ENCODE peak calls at places on chromosomes 11 and 22, in five cellular contexts. Y, Z, F, A and Q are unnamed samples.

GRCh38 chr22:38802671-38803121 is 8.8 kb upstream of the DNAL4 start:
- DNase-seq in Y (peak; percentile 57), Z (peak; percentile 64), F (no peak), A (peak; percentile 79), Q (no peak)

GRCh38 chr22:17788528-17789378 is 14.5 kb upstream of the BID start:
- DNase-seq in Y (no peak), Z (no peak), F (no peak), A (no peak), Q (no peak)

GRCh38 chr11:12157241-12157661 is 46.9 kb downstream of the MICAL2 start:
- DNase-seq in Y (no peak), Z (no peak), F (no peak), A (no peak), Q (no peak)

GRCh38 chr11:10303558-10304363 is 1.1 kb upstream of the ADM start:
- DNase-seq in Y (no peak), Z (peak; percentile 38), F (peak; percentile 41), A (peak; percentile 55), Q (peak; percentile 42)

GRCh38 chr11:122234257-122234656 is 118.2 kb upstream of the BLID start:
- DNase-seq in Y (no peak), Z (no peak), F (no peak), A (no peak), Q (no peak)

GRCh38 chr11:100831929-100832480 is 144.9 kb downstream of the ARHGAP42 start:
- DNase-seq in Y (peak; percentile 49), Z (no peak), F (no peak), A (no peak), Q (no peak)

GRCh38 chr22:37126882-37127281 is 17.4 kb upstream of the TMPRSS6 start:
- DNase-seq in Y (no peak), Z (no peak), F (no peak), A (peak; percentile 19), Q (no peak)

GRCh38 chr22:30302810-30303138 is 13.5 kb upstream of the CASTOR1 start:
- DNase-seq in Y (no peak), Z (no peak), F (no peak), A (no peak), Q (no peak)

GRCh38 chr11:66340596-66341501 is 4.1 kb downstream of the BRMS1 start:
- DNase-seq in Y (peak; percentile 12), Z (no peak), F (no peak), A (no peak), Q (no peak)

GRCh38 chr22:37643225-37643847 is 3.9 kb downstream of the SH3BP1 start:
- DNase-seq in Y (peak; percentile 85), Z (peak; percentile 92), F (peak; percentile 96), A (peak; percentile 78), Q (peak; percentile 95)

GRCh38 chr11:73429121-73429740 is 53.0 kb downstream of the RELT start:
- DNase-seq in Y (no peak), Z (no peak), F (no peak), A (no peak), Q (no peak)

GRCh38 chr11:46427364-46427763 is 35.8 kb upstream of the CHRM4 start:
- DNase-seq in Y (no peak), Z (no peak), F (no peak), A (no peak), Q (no peak)

GRCh38 chr11:106326087-106326486 is 248.6 kb downstream of the AASDHPPT start:
- DNase-seq in Y (no peak), Z (no peak), F (no peak), A (no peak), Q (no peak)

GRCh38 chr22:38230108-38230825 is 28.5 kb downstream of the MAFF start:
- DNase-seq in Y (no peak), Z (no peak), F (no peak), A (no peak), Q (no peak)

GRCh38 chr22:44337658-44338004 is 24.9 kb upstream of the SHISAL1 start:
- DNase-seq in Y (no peak), Z (peak; percentile 61), F (peak; percentile 41), A (peak; percentile 38), Q (peak; percentile 62)

GRCh38 chr22:27238935-27239510 is 562.5 kb downstream of the MN1 start:
- DNase-seq in Y (peak; percentile 69), Z (peak; percentile 90), F (peak; percentile 82), A (peak; percentile 57), Q (peak; percentile 81)

GRCh38 chr11:9160166-9160565 is 68.8 kb upstream of the SCUBE2 start:
- DNase-seq in Y (no peak), Z (no peak), F (no peak), A (no peak), Q (no peak)

GRCh38 chr22:20918663-20919220 is 1.5 kb downstream of the CRKL start:
- DNase-seq in Y (no peak), Z (no peak), F (no peak), A (peak; percentile 8), Q (no peak)

GRCh38 chr11:133911169-133911568 is 45.6 kb downstream of the IGSF9B start:
- DNase-seq in Y (no peak), Z (peak; percentile 25), F (no peak), A (no peak), Q (no peak)
- TF ChIP-seq CTCF in Y (no peak), Z (peak; percentile 22), F (no peak), A (no peak), Q (peak; percentile 19)

GRCh38 chr11:70226967-70227366 is 23.9 kb downstream of the FADD start:
- DNase-seq in Y (no peak), Z (peak; percentile 24), F (no peak), A (no peak), Q (no peak)
- TF ChIP-seq CTCF in Y (no peak), Z (no peak), F (no peak), A (no peak), Q (no peak)

GRCh38 chr22:31618471-31619176 is 43.4 kb downstream of the PISD start:
- DNase-seq in Y (no peak), Z (no peak), F (no peak), A (no peak), Q (no peak)
- TF ChIP-seq CTCF in Y (no peak), Z (no peak), F (no peak), A (no peak), Q (no peak)

GRCh38 chr11:85238907-85239306 is 388.2 kb downstream of the DLG2 start:
- DNase-seq in Y (no peak), Z (no peak), F (no peak), A (no peak), Q (no peak)
- TF ChIP-seq CTCF in Y (no peak), Z (no peak), F (no peak), A (no peak), Q (no peak)

GRCh38 chr22:23750744-23751440 is at the start of gene ZNF70:
- DNase-seq in Y (peak; percentile 83), Z (peak; percentile 93), F (peak; percentile 60), A (peak; percentile 59), Q (peak; percentile 88)
- TF ChIP-seq CTCF in Y (no peak), Z (no peak), F (no peak), A (peak; percentile 10), Q (no peak)

GRCh38 chr22:40451230-40451629 is 80.8 kb downstream of the SGSM3 start:
- DNase-seq in Y (no peak), Z (no peak), F (no peak), A (no peak), Q (no peak)

GRCh38 chr22:40453676-40454075 is 83.3 kb downstream of the SGSM3 start:
- DNase-seq in Y (no peak), Z (no peak), F (no peak), A (no peak), Q (no peak)

GRCh38 chr22:40452730-40453487 is 82.5 kb downstream of the SGSM3 start:
- DNase-seq in Y (no peak), Z (no peak), F (no peak), A (no peak), Q (no peak)

GRCh38 chr22:40449676-40450035 is 79.3 kb downstream of the SGSM3 start:
- DNase-seq in Y (no peak), Z (no peak), F (no peak), A (no peak), Q (no peak)

GRCh38 chr22:40450651-40451050 is 80.3 kb downstream of the SGSM3 start:
- DNase-seq in Y (no peak), Z (no peak), F (no peak), A (no peak), Q (no peak)
- TF ChIP-seq CTCF in Y (no peak), Z (no peak), F (no peak), A (no peak), Q (no peak)

GRCh38 chr11:36492724-36493304 is 17.3 kb downstream of the TRAF6 start:
- DNase-seq in Y (no peak), Z (peak; percentile 35), F (no peak), A (peak; percentile 48), Q (no peak)
- TF ChIP-seq CTCF in Y (peak; percentile 61), Z (peak; percentile 73), F (no peak), A (peak; percentile 89), Q (peak; percentile 81)

GRCh38 chr11:111574373-111575230 is 27.6 kb upstream of the SIK2 start:
- DNase-seq in Y (no peak), Z (no peak), F (no peak), A (no peak), Q (no peak)
- TF ChIP-seq CTCF in Y (no peak), Z (no peak), F (no peak), A (no peak), Q (no peak)

DNA sequence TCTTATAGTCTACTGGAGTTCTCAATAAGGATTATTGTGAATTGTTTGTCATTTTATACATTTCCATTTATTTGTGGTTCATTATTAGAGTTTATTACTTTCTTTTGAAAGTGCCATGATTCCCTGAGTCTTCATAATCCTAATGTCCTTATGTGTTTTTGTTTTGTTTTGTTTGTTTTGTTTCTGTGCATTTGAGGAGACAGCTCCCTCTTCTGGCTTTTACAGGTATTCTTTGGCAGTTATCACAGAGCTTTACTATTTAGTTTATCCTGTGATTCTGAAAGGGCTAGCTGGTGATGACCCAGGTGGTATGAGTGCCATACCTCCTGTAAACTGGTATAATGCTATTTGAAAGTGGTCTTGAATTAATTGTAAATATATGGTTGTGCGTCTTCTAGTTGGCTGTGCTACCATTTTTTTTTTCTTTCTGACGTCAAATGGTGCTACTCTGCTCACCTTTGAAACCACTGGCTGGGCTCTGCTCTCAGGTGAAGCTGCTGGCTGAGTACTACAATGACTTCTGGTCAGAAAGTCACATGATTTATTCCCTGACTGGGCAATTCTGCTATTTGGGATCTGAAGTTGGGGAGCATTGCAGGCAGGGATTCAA is 751.2 kb downstream of the JRKL start:
- DNase-seq in Y (no peak), Z (no peak), F (no peak), A (no peak), Q (no peak)
- TF ChIP-seq CTCF in Y (no peak), Z (no peak), F (no peak), A (no peak), Q (no peak)